ENCODE peak calls at places on chromosomes 2 and 18, in four cellular contexts. F is K562, W is HepG2, M is WTC11. C is an unnamed sample.

GRCh38 chr2:44623622-44624351 is 262.0 kb downstream of the CAMKMT start:
- DNase-seq in F (no peak), W (no peak), M (no peak), C (no peak)

GRCh38 chr2:150548527-150548926 is 61.1 kb upstream of the RND3 start:
- DNase-seq in F (peak; percentile 11), W (peak; percentile 25), M (peak; percentile 24), C (peak; percentile 30)

GRCh38 chr18:56992777-56993176 is 154.1 kb upstream of the BOD1L2 start:
- DNase-seq in F (no peak), W (no peak), M (no peak), C (no peak)

GRCh38 chr18:75828379-75828778 is 400.9 kb upstream of the SMIM21 start:
- DNase-seq in F (no peak), W (no peak), M (no peak), C (peak; percentile 32)

GRCh38 chr2:179049546-179050311 is at the start of gene CCDC141:
- DNase-seq in F (no peak), W (peak; percentile 32), M (no peak), C (peak; percentile 23)

GRCh38 chr18:76006151-76006550 is 488.9 kb downstream of the ZNF516 start:
- DNase-seq in F (no peak), W (no peak), M (no peak), C (no peak)

GRCh38 chr2:135055182-135055786 is 3.2 kb downstream of the RAB3GAP1 start:
- DNase-seq in F (no peak), W (no peak), M (no peak), C (no peak)

GRCh38 chr2:30447149-30448045 is at the start of gene LCLAT1:
- DNase-seq in F (peak; percentile 93), W (peak; percentile 59), M (peak; percentile 73), C (peak; percentile 96)

GRCh38 chr2:114020668-114021067 is 130.8 kb downstream of the ACTR3 start:
- DNase-seq in F (no peak), W (no peak), M (no peak), C (no peak)

GRCh38 chr2:63692002-63692606 is 103.3 kb downstream of the MDH1 start:
- DNase-seq in F (peak; percentile 32), W (peak; percentile 41), M (no peak), C (peak; percentile 39)
- TF ChIP-seq FOXJ3 in F (no peak), W (no peak), M (no peak), C (no peak)

GRCh38 chr18:51522821-51523220 is 325.3 kb upstream of the MEX3C start:
- DNase-seq in F (no peak), W (no peak), M (no peak), C (no peak)
- TF ChIP-seq FOXJ3 in F (no peak), W (no peak), M (no peak), C (no peak)

GRCh38 chr2:6083131-6083530 is 390.9 kb downstream of the SOX11 start:
- DNase-seq in F (no peak), W (no peak), M (no peak), C (no peak)
- TF ChIP-seq FOXJ3 in F (no peak), W (no peak), M (no peak), C (no peak)

GRCh38 chr18:13606589-13607254 is 119.6 kb downstream of the FAM210A start:
- DNase-seq in F (no peak), W (no peak), M (no peak), C (no peak)

GRCh38 chr18:13605477-13605876 is 120.9 kb downstream of the FAM210A start:
- DNase-seq in F (no peak), W (no peak), M (no peak), C (no peak)

GRCh38 chr18:13604751-13605150 is 121.6 kb downstream of the FAM210A start:
- DNase-seq in F (no peak), W (no peak), M (no peak), C (no peak)

GRCh38 chr18:13605901-13606300 is 120.5 kb downstream of the FAM210A start:
- DNase-seq in F (no peak), W (no peak), M (no peak), C (no peak)

DNA sequence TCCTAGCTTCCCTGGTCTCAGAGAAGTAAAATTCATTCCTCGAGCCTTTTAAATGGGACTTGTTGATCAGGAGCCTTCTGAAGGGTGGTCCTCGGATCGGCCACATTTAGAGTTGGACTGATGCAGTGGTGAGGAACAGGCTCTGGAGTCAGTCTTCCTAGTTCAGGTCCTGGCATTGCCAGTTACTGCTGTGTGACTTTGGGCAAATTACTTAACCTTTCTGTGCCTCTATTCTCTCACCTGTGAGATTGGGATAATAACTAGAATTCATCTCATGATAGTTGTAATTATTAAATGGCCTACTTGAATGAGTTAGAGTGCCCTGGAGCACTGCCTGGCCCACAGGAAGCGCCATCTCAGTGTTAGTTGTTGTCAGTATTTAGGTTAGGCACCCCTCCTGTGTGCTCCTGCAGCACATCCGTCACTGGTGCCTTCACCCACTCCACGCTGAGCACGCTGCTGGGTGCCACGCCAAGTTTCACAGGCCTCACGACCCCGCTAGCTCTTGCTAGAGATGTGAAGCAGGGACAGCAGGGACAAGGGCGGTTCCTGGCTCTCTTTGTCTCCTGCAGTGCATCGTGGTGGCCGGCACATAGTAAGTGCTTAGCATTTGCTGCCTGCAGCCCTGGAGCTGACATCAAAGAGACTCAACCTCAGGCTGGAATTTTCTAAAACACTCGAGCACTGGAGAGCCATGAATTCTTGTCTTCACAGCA is 122.9 kb downstream of the FAM210A start:
- DNase-seq in F (no peak), W (no peak), M (no peak), C (no peak)
- TF ChIP-seq FOXJ3 in F (no peak), W (no peak), M (no peak), C (no peak)

C was measured in SK-N-SH.